ENCODE peak calls at places on chromosomes 5 and 9, in eight cellular contexts. X is HuH-7; C is posterior vena cava; F is activated CD8-positive, alpha-beta memory T cell treated with anti-CD3 and anti-CD28 coated beads for 1 hour; O is brain microvascular endothelial cell; Z is stimulated activated CD8-positive, alpha-beta memory T cell treated with anti-CD3 and anti-CD28 coated beads, Interleukin-15, amount 100 ng/mL, for 48 hours; Q is retina; B is kidney glomerular epithelial cell. U is an unnamed sample.

GRCh38 chr9:91151014-91151740 is 210.5 kb downstream of the AUH start:
- DNase-seq in O (peak), Z (no peak), C (no peak), B (no peak), Q (no peak), F (no peak), X (no peak), U (peak)

GRCh38 chr9:132283863-132284262 is 70.9 kb downstream of the SETX start:
- DNase-seq in X (no peak), O (peak), F (no peak), B (no peak), C (no peak), Z (no peak), Q (no peak), U (peak)

GRCh38 chr5:103393131-103393754 is 134.7 kb downstream of the MACIR start:
- DNase-seq in F (no peak), Z (no peak), C (no peak), B (no peak), X (no peak), Q (peak), O (no peak), U (peak)

GRCh38 chr9:134559013-134559412 is 82.6 kb upstream of the COL5A1 start:
- DNase-seq in Z (no peak), F (no peak), B (no peak), C (peak), Q (no peak), X (no peak), O (no peak), U (no peak)

GRCh38 chr9:118305371-118305770 is 601.2 kb downstream of the TLR4 start:
- DNase-seq in B (no peak), Q (no peak), Z (no peak), F (no peak), C (no peak), X (no peak), O (no peak), U (no peak)

GRCh38 chr9:106893088-106893487 is 30.1 kb downstream of the ZNF462 start:
- DNase-seq in C (no peak), B (no peak), Q (no peak), X (no peak), Z (no peak), F (no peak), O (peak), U (peak)

GRCh38 chr5:153880094-153880493 is 158.6 kb downstream of the FAM114A2 start:
- DNase-seq in B (no peak), F (no peak), Q (no peak), Z (no peak), X (no peak), C (no peak), O (no peak), U (no peak)

GRCh38 chr9:27157736-27158135 is 48.7 kb downstream of the TEK start:
- DNase-seq in F (no peak), Q (no peak), B (no peak), Z (no peak), O (no peak), X (no peak), C (no peak), U (no peak)

GRCh38 chr5:53482717-53483638 is 2.5 kb downstream of the FST start:
- DNase-seq in C (no peak), Q (peak), O (no peak), X (peak), B (no peak), F (no peak), Z (no peak), U (peak)

GRCh38 chr5:58380655-58381054 is 79.2 kb downstream of the PLK2 start:
- DNase-seq in F (no peak), B (no peak), C (no peak), O (no peak), Q (no peak), X (no peak), Z (no peak), U (no peak)

GRCh38 chr9:73437758-73438157 is 286.1 kb downstream of the ANXA1 start:
- DNase-seq in C (no peak), Q (no peak), F (no peak), Z (no peak), O (no peak), B (peak), X (no peak), U (no peak)

GRCh38 chr9:107336718-107337360 is 53.8 kb downstream of the RAD23B start:
- DNase-seq in O (no peak), Q (no peak), Z (no peak), F (no peak), B (peak), C (no peak), X (no peak), U (peak)

GRCh38 chr5:178569485-178569884 is 20.7 kb downstream of the COL23A1 start:
- DNase-seq in Q (no peak), X (no peak), C (no peak), B (no peak), Z (no peak), O (peak), F (no peak), U (peak)

GRCh38 chr9:120868676-120869359 is 8.2 kb downstream of the PHF19 start:
- DNase-seq in C (peak), B (peak), O (peak), X (peak), Q (peak), Z (peak), F (peak), U (peak)

GRCh38 chr5:175275748-175276147 is 168.2 kb downstream of the DRD1 start:
- DNase-seq in Q (no peak), C (no peak), X (no peak), F (no peak), B (no peak), Z (no peak), O (no peak), U (no peak)

GRCh38 chr9:73893230-73893629 is 603.9 kb upstream of the RORB start:
- DNase-seq in O (no peak), F (no peak), X (no peak), C (no peak), Q (no peak), B (no peak), Z (no peak), U (no peak)

GRCh38 chr9:121023064-121023463 is 27.0 kb downstream of the C5 start:
- DNase-seq in X (no peak), F (no peak), B (no peak), O (peak), C (no peak), Q (no peak), Z (no peak), U (peak)

GRCh38 chr9:124356745-124357390 is 58.4 kb downstream of the PSMB7 start:
- DNase-seq in Q (no peak), B (no peak), C (peak), F (no peak), O (no peak), Z (no peak), X (no peak), U (no peak)

GRCh38 chr5:132489871-132490483 is 596 bp downstream of the IRF1 start:
- DNase-seq in O (no peak), B (peak), Z (no peak), Q (peak), C (peak), X (peak), F (no peak), U (peak)

GRCh38 chr9:95509851-95510529 is 6.8 kb downstream of the PTCH1 start:
- DNase-seq in X (no peak), Z (no peak), F (no peak), Q (no peak), C (no peak), O (no peak), B (peak), U (peak)

GRCh38 chr9:126397056-126397455 is 70.4 kb downstream of the MVB12B start:
- DNase-seq in B (no peak), Q (no peak), X (no peak), Z (peak), C (no peak), F (peak), O (no peak), U (no peak)

GRCh38 chr5:138466058-138466899 is 1.0 kb downstream of the EGR1 start:
- DNase-seq in X (peak), C (no peak), F (no peak), Q (peak), Z (no peak), B (peak), O (no peak), U (peak)

U was measured in ELR.